ENCODE peak calls at places on chromosomes 2 and 18, in six cellular contexts. One of them, this sample, is unnamed.

GRCh38 chr2:54456526-54457325 is 599 bp downstream of the SPTBN1 start:
- DNase-seq in lower lobe of right lung: peak
- DNase-seq in upper lobe of right lung: peak
- DNase-seq in GM12878: no peak
- DNase-seq in body of pancreas: peak
- DNase-seq in fibroblast of pulmonary artery: peak
- DNase-seq in this sample: no peak

GRCh38 chr18:57687970-57688369 is 66.3 kb upstream of the NARS1 start:
- DNase-seq in lower lobe of right lung: no peak
- DNase-seq in upper lobe of right lung: no peak
- DNase-seq in GM12878: no peak
- DNase-seq in body of pancreas: no peak
- DNase-seq in fibroblast of pulmonary artery: no peak
- DNase-seq in this sample: no peak

GRCh38 chr2:96541326-96541725 is 4.8 kb downstream of the ARID5A start:
- DNase-seq in lower lobe of right lung: no peak
- DNase-seq in upper lobe of right lung: no peak
- DNase-seq in GM12878: no peak
- DNase-seq in body of pancreas: no peak
- DNase-seq in fibroblast of pulmonary artery: no peak
- DNase-seq in this sample: no peak

GRCh38 chr2:159755788-159756187 is 42.2 kb downstream of the CD302 start:
- DNase-seq in lower lobe of right lung: no peak
- DNase-seq in upper lobe of right lung: no peak
- DNase-seq in GM12878: no peak
- DNase-seq in body of pancreas: no peak
- DNase-seq in fibroblast of pulmonary artery: peak
- DNase-seq in this sample: no peak

GRCh38 chr2:146123256-146123655 is 1603.3 kb upstream of the ZEB2 start:
- DNase-seq in lower lobe of right lung: no peak
- DNase-seq in upper lobe of right lung: no peak
- DNase-seq in GM12878: no peak
- DNase-seq in body of pancreas: no peak
- DNase-seq in fibroblast of pulmonary artery: no peak
- DNase-seq in this sample: no peak

GRCh38 chr2:219291394-219291793 is 12.2 kb downstream of the DNAJB2 start:
- DNase-seq in lower lobe of right lung: no peak
- DNase-seq in upper lobe of right lung: peak
- DNase-seq in GM12878: no peak
- DNase-seq in body of pancreas: no peak
- DNase-seq in fibroblast of pulmonary artery: no peak
- DNase-seq in this sample: no peak

GRCh38 chr2:164818149-164819136 is 23.2 kb downstream of the COBLL1 start:
- DNase-seq in lower lobe of right lung: no peak
- DNase-seq in upper lobe of right lung: no peak
- DNase-seq in GM12878: no peak
- DNase-seq in body of pancreas: no peak
- DNase-seq in fibroblast of pulmonary artery: no peak
- DNase-seq in this sample: no peak

GRCh38 chr2:197539734-197540133 is 23.9 kb downstream of the MOB4 start:
- DNase-seq in lower lobe of right lung: no peak
- DNase-seq in upper lobe of right lung: no peak
- DNase-seq in GM12878: no peak
- DNase-seq in body of pancreas: no peak
- DNase-seq in fibroblast of pulmonary artery: no peak
- DNase-seq in this sample: no peak

GRCh38 chr2:10469301-10469700 is 21.2 kb upstream of the ODC1 start:
- DNase-seq in lower lobe of right lung: no peak
- DNase-seq in upper lobe of right lung: no peak
- DNase-seq in GM12878: no peak
- DNase-seq in body of pancreas: no peak
- DNase-seq in fibroblast of pulmonary artery: no peak
- DNase-seq in this sample: no peak

GRCh38 chr2:109164739-109165221 is 35.8 kb downstream of the SH3RF3 start:
- DNase-seq in lower lobe of right lung: no peak
- DNase-seq in upper lobe of right lung: no peak
- DNase-seq in GM12878: no peak
- DNase-seq in body of pancreas: no peak
- DNase-seq in fibroblast of pulmonary artery: peak
- DNase-seq in this sample: no peak

GRCh38 chr2:96664366-96664765 is 21.8 kb downstream of the FER1L5 start:
- DNase-seq in lower lobe of right lung: no peak
- DNase-seq in upper lobe of right lung: no peak
- DNase-seq in GM12878: no peak
- DNase-seq in body of pancreas: no peak
- DNase-seq in fibroblast of pulmonary artery: no peak
- DNase-seq in this sample: no peak

GRCh38 chr2:129490666-129491065 is 488.8 kb upstream of the RAB6C start:
- DNase-seq in lower lobe of right lung: no peak
- DNase-seq in upper lobe of right lung: no peak
- DNase-seq in GM12878: no peak
- DNase-seq in body of pancreas: no peak
- DNase-seq in fibroblast of pulmonary artery: no peak
- DNase-seq in this sample: no peak

GRCh38 chr2:37993135-37993534 is 68.0 kb downstream of the RMDN2 start:
- DNase-seq in lower lobe of right lung: no peak
- DNase-seq in upper lobe of right lung: no peak
- DNase-seq in GM12878: no peak
- DNase-seq in body of pancreas: no peak
- DNase-seq in fibroblast of pulmonary artery: peak
- DNase-seq in this sample: no peak

GRCh38 chr2:166181813-166182154 is 54.0 kb upstream of the SCN1A start:
- DNase-seq in lower lobe of right lung: no peak
- DNase-seq in upper lobe of right lung: no peak
- DNase-seq in GM12878: no peak
- DNase-seq in body of pancreas: no peak
- DNase-seq in fibroblast of pulmonary artery: no peak
- DNase-seq in this sample: no peak

GRCh38 chr2:148903946-148904345 is 28.9 kb downstream of the KIF5C start:
- DNase-seq in lower lobe of right lung: no peak
- DNase-seq in upper lobe of right lung: no peak
- DNase-seq in GM12878: no peak
- DNase-seq in body of pancreas: no peak
- DNase-seq in fibroblast of pulmonary artery: no peak
- DNase-seq in this sample: no peak

GRCh38 chr2:407630-408029 is 119.7 kb upstream of the ALKAL2 start:
- DNase-seq in lower lobe of right lung: no peak
- DNase-seq in upper lobe of right lung: no peak
- DNase-seq in GM12878: no peak
- DNase-seq in body of pancreas: no peak
- DNase-seq in fibroblast of pulmonary artery: no peak
- DNase-seq in this sample: no peak

GRCh38 chr2:60028819-60029218 is 524.6 kb downstream of the BCL11A start:
- DNase-seq in lower lobe of right lung: no peak
- DNase-seq in upper lobe of right lung: no peak
- DNase-seq in GM12878: no peak
- DNase-seq in body of pancreas: no peak
- DNase-seq in fibroblast of pulmonary artery: no peak
- DNase-seq in this sample: no peak

GRCh38 chr2:207688597-207688996 is 22.8 kb upstream of the CCNYL1 start:
- DNase-seq in lower lobe of right lung: no peak
- DNase-seq in upper lobe of right lung: no peak
- DNase-seq in GM12878: no peak
- DNase-seq in body of pancreas: no peak
- DNase-seq in fibroblast of pulmonary artery: no peak
- DNase-seq in this sample: no peak

GRCh38 chr2:138071720-138072719 is 107.7 kb downstream of the HNMT start:
- DNase-seq in lower lobe of right lung: no peak
- DNase-seq in upper lobe of right lung: no peak
- DNase-seq in GM12878: no peak
- DNase-seq in body of pancreas: no peak
- DNase-seq in fibroblast of pulmonary artery: peak
- DNase-seq in this sample: no peak

GRCh38 chr2:240304746-240305161 is 130.7 kb upstream of the GPC1 start:
- DNase-seq in lower lobe of right lung: no peak
- DNase-seq in upper lobe of right lung: peak
- DNase-seq in GM12878: no peak
- DNase-seq in body of pancreas: no peak
- DNase-seq in fibroblast of pulmonary artery: no peak
- DNase-seq in this sample: no peak

GRCh38 chr2:45412754-45413379 is 198.2 kb downstream of the SRBD1 start:
- DNase-seq in lower lobe of right lung: no peak
- DNase-seq in upper lobe of right lung: no peak
- DNase-seq in GM12878: no peak
- DNase-seq in body of pancreas: no peak
- DNase-seq in fibroblast of pulmonary artery: no peak
- DNase-seq in this sample: no peak

GRCh38 chr18:37701967-37702366 is 136.4 kb upstream of the CELF4 start:
- DNase-seq in lower lobe of right lung: no peak
- DNase-seq in upper lobe of right lung: no peak
- DNase-seq in GM12878: no peak
- DNase-seq in body of pancreas: no peak
- DNase-seq in fibroblast of pulmonary artery: no peak
- DNase-seq in this sample: no peak

GRCh38 chr2:231795525-231796327 is 9.5 kb downstream of the COPS7B start:
- DNase-seq in lower lobe of right lung: no peak
- DNase-seq in upper lobe of right lung: no peak
- DNase-seq in GM12878: no peak
- DNase-seq in body of pancreas: peak
- DNase-seq in fibroblast of pulmonary artery: peak
- DNase-seq in this sample: no peak

GRCh38 chr2:182868423-182868822 is 2.0 kb upstream of the FRZB start:
- DNase-seq in lower lobe of right lung: no peak
- DNase-seq in upper lobe of right lung: no peak
- DNase-seq in GM12878: no peak
- DNase-seq in body of pancreas: no peak
- DNase-seq in fibroblast of pulmonary artery: no peak
- DNase-seq in this sample: no peak

GRCh38 chr2:182868049-182868422 is 1.6 kb upstream of the FRZB start:
- DNase-seq in lower lobe of right lung: no peak
- DNase-seq in upper lobe of right lung: no peak
- DNase-seq in GM12878: no peak
- DNase-seq in body of pancreas: no peak
- DNase-seq in fibroblast of pulmonary artery: no peak
- DNase-seq in this sample: no peak

GRCh38 chr2:182866461-182867369 is at the start of gene FRZB:
- DNase-seq in lower lobe of right lung: peak
- DNase-seq in upper lobe of right lung: peak
- DNase-seq in GM12878: no peak
- DNase-seq in body of pancreas: peak
- DNase-seq in fibroblast of pulmonary artery: peak
- DNase-seq in this sample: no peak

GRCh38 chr2:182867411-182868048 is 1.1 kb upstream of the FRZB start:
- DNase-seq in lower lobe of right lung: no peak
- DNase-seq in upper lobe of right lung: no peak
- DNase-seq in GM12878: no peak
- DNase-seq in body of pancreas: no peak
- DNase-seq in fibroblast of pulmonary artery: no peak
- DNase-seq in this sample: no peak

GRCh38 chr2:182870227-182870626 is 3.8 kb upstream of the FRZB start:
- DNase-seq in lower lobe of right lung: no peak
- DNase-seq in upper lobe of right lung: no peak
- DNase-seq in GM12878: no peak
- DNase-seq in body of pancreas: no peak
- DNase-seq in fibroblast of pulmonary artery: no peak
- DNase-seq in this sample: no peak
- TF ChIP-seq CTCF in lower lobe of right lung: no peak
- TF ChIP-seq CTCF in upper lobe of right lung: peak
- TF ChIP-seq CTCF in GM12878: peak
- TF ChIP-seq CTCF in body of pancreas: no peak
- TF ChIP-seq CTCF in fibroblast of pulmonary artery: peak
- TF ChIP-seq CTCF in this sample: peak

GRCh38 chr2:241354668-241355658 is 1.1 kb upstream of the FARP2 start:
- DNase-seq in lower lobe of right lung: peak
- DNase-seq in upper lobe of right lung: peak
- DNase-seq in GM12878: no peak
- DNase-seq in body of pancreas: peak
- DNase-seq in fibroblast of pulmonary artery: peak
- DNase-seq in this sample: no peak
- H3K4me3 ChIP-seq in lower lobe of right lung: peak
- H3K4me3 ChIP-seq in upper lobe of right lung: peak
- H3K4me3 ChIP-seq in GM12878: no peak
- H3K4me3 ChIP-seq in body of pancreas: no peak
- H3K4me3 ChIP-seq in fibroblast of pulmonary artery: peak
- H3K4me3 ChIP-seq in this sample: peak

GRCh38 chr2:61492476-61492875 is 21.6 kb upstream of the USP34 start:
- DNase-seq in lower lobe of right lung: no peak
- DNase-seq in upper lobe of right lung: no peak
- DNase-seq in GM12878: no peak
- DNase-seq in body of pancreas: no peak
- DNase-seq in fibroblast of pulmonary artery: no peak
- DNase-seq in this sample: no peak
- TF ChIP-seq CTCF in lower lobe of right lung: no peak
- TF ChIP-seq CTCF in upper lobe of right lung: no peak
- TF ChIP-seq CTCF in GM12878: no peak
- TF ChIP-seq CTCF in body of pancreas: no peak
- TF ChIP-seq CTCF in fibroblast of pulmonary artery: no peak
- TF ChIP-seq CTCF in this sample: no peak

DNA sequence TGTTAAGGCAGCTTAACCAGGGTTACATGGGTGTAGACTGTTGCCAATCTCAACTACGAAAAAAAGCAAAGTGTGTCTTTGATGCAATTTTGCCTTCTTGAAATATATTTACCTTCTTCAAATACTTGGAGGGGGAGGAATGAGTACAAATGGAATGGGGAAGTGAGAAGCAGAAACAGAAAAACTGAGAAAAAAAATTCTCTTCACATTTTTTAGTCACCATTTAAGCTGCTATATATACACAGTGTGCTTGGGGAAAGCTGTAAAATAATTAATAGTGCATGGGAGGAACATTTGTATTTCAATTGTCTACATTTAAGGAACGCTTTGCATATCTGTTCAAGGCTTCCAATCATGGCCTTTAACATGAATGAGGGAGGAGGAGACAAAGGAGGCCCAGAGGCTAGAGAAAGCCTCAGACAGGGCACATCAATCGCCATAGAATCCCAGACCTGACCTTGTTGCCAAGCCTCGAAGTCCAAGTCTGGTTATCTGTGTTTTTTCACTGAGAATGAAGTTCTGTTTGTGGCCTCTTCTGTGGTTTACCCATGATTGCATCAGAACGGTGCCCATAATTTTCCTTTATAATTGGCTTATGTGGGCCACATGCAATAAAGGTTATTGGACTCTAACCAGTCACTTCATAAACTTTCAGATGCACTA is 158.6 kb downstream of the PIK3C3 start:
- DNase-seq in lower lobe of right lung: no peak
- DNase-seq in upper lobe of right lung: no peak
- DNase-seq in GM12878: no peak
- DNase-seq in body of pancreas: no peak
- DNase-seq in fibroblast of pulmonary artery: peak
- DNase-seq in this sample: no peak
- H3K4me3 ChIP-seq in lower lobe of right lung: no peak
- H3K4me3 ChIP-seq in upper lobe of right lung: no peak
- H3K4me3 ChIP-seq in GM12878: no peak
- H3K4me3 ChIP-seq in body of pancreas: no peak
- H3K4me3 ChIP-seq in fibroblast of pulmonary artery: no peak
- H3K4me3 ChIP-seq in this sample: no peak

This sample was measured in GM12864.